ENCODE peak calls at places on chromosomes 1 and 21, in eight cellular contexts. One of them, this sample, is unnamed.

GRCh38 chr1:116567790-116568667 is 2.8 kb downstream of the CD58 start:
- DNase-seq in heart left ventricle: no peak
- DNase-seq in gastrocnemius medialis: no peak
- DNase-seq in Peyer's patch: no peak
- DNase-seq in esophagus squamous epithelium: no peak
- DNase-seq in HepG2: no peak
- DNase-seq in tibial nerve: no peak
- DNase-seq in K562: no peak
- DNase-seq in this sample: no peak

GRCh38 chr1:55986003-55986402 is 593.4 kb downstream of the PLPP3 start:
- DNase-seq in heart left ventricle: no peak
- DNase-seq in gastrocnemius medialis: no peak
- DNase-seq in Peyer's patch: no peak
- DNase-seq in esophagus squamous epithelium: no peak
- DNase-seq in HepG2: no peak
- DNase-seq in tibial nerve: no peak
- DNase-seq in K562: no peak
- DNase-seq in this sample: no peak

GRCh38 chr1:156705321-156705917 is at the start of gene CRABP2:
- DNase-seq in heart left ventricle: peak; percentile 39
- DNase-seq in gastrocnemius medialis: no peak
- DNase-seq in Peyer's patch: no peak
- DNase-seq in esophagus squamous epithelium: no peak
- DNase-seq in HepG2: no peak
- DNase-seq in tibial nerve: no peak
- DNase-seq in K562: peak; percentile 62
- DNase-seq in this sample: peak; percentile 92

GRCh38 chr1:23403355-23403734 is 21.2 kb downstream of the TCEA3 start:
- DNase-seq in heart left ventricle: no peak
- DNase-seq in gastrocnemius medialis: no peak
- DNase-seq in Peyer's patch: no peak
- DNase-seq in esophagus squamous epithelium: no peak
- DNase-seq in HepG2: no peak
- DNase-seq in tibial nerve: no peak
- DNase-seq in K562: no peak
- DNase-seq in this sample: no peak

GRCh38 chr1:117928881-117929339 is 511 bp downstream of the GDAP2 start:
- DNase-seq in heart left ventricle: peak; percentile 69
- DNase-seq in gastrocnemius medialis: peak; percentile 41
- DNase-seq in Peyer's patch: peak; percentile 51
- DNase-seq in esophagus squamous epithelium: no peak
- DNase-seq in HepG2: peak; percentile 69
- DNase-seq in tibial nerve: peak; percentile 20
- DNase-seq in K562: peak; percentile 60
- DNase-seq in this sample: peak; percentile 89

GRCh38 chr1:70499695-70500094 is 88.6 kb downstream of the CTH start:
- DNase-seq in heart left ventricle: no peak
- DNase-seq in gastrocnemius medialis: no peak
- DNase-seq in Peyer's patch: no peak
- DNase-seq in esophagus squamous epithelium: no peak
- DNase-seq in HepG2: no peak
- DNase-seq in tibial nerve: no peak
- DNase-seq in K562: no peak
- DNase-seq in this sample: no peak

GRCh38 chr1:201361652-201362504 is 15.6 kb downstream of the TNNT2 start:
- DNase-seq in heart left ventricle: peak; percentile 56
- DNase-seq in gastrocnemius medialis: peak; percentile 35
- DNase-seq in Peyer's patch: no peak
- DNase-seq in esophagus squamous epithelium: no peak
- DNase-seq in HepG2: peak; percentile 28
- DNase-seq in tibial nerve: no peak
- DNase-seq in K562: peak; percentile 85
- DNase-seq in this sample: no peak

GRCh38 chr21:15592271-15592860 is 137.4 kb upstream of the USP25 start:
- DNase-seq in heart left ventricle: no peak
- DNase-seq in gastrocnemius medialis: no peak
- DNase-seq in Peyer's patch: no peak
- DNase-seq in esophagus squamous epithelium: no peak
- DNase-seq in HepG2: peak; percentile 44
- DNase-seq in tibial nerve: peak; percentile 49
- DNase-seq in K562: no peak
- DNase-seq in this sample: no peak

GRCh38 chr1:232872738-232873137 is 67.5 kb downstream of the MAP10 start:
- DNase-seq in heart left ventricle: no peak
- DNase-seq in gastrocnemius medialis: no peak
- DNase-seq in Peyer's patch: no peak
- DNase-seq in esophagus squamous epithelium: no peak
- DNase-seq in HepG2: no peak
- DNase-seq in tibial nerve: no peak
- DNase-seq in K562: no peak
- DNase-seq in this sample: no peak

GRCh38 chr1:206738370-206739366 is 31.9 kb upstream of the IL19 start:
- DNase-seq in heart left ventricle: no peak
- DNase-seq in gastrocnemius medialis: no peak
- DNase-seq in Peyer's patch: no peak
- DNase-seq in esophagus squamous epithelium: no peak
- DNase-seq in HepG2: peak; percentile 17
- DNase-seq in tibial nerve: no peak
- DNase-seq in K562: no peak
- DNase-seq in this sample: peak; percentile 77

GRCh38 chr1:31216016-31216415 is 23.7 kb downstream of the NKAIN1 start:
- DNase-seq in heart left ventricle: peak; percentile 84
- DNase-seq in gastrocnemius medialis: no peak
- DNase-seq in Peyer's patch: no peak
- DNase-seq in esophagus squamous epithelium: no peak
- DNase-seq in HepG2: no peak
- DNase-seq in tibial nerve: peak; percentile 9
- DNase-seq in K562: no peak
- DNase-seq in this sample: no peak

GRCh38 chr1:42978317-42979036 is 19.8 kb upstream of the SLC2A1 start:
- DNase-seq in heart left ventricle: no peak
- DNase-seq in gastrocnemius medialis: no peak
- DNase-seq in Peyer's patch: no peak
- DNase-seq in esophagus squamous epithelium: no peak
- DNase-seq in HepG2: no peak
- DNase-seq in tibial nerve: no peak
- DNase-seq in K562: no peak
- DNase-seq in this sample: no peak

GRCh38 chr1:28512058-28512611 is 6.3 kb downstream of the RCC1 start:
- DNase-seq in heart left ventricle: no peak
- DNase-seq in gastrocnemius medialis: no peak
- DNase-seq in Peyer's patch: no peak
- DNase-seq in esophagus squamous epithelium: no peak
- DNase-seq in HepG2: no peak
- DNase-seq in tibial nerve: no peak
- DNase-seq in K562: no peak
- DNase-seq in this sample: no peak

GRCh38 chr1:172997941-172998361 is 52.8 kb downstream of the TNFSF18 start:
- DNase-seq in heart left ventricle: no peak
- DNase-seq in gastrocnemius medialis: no peak
- DNase-seq in Peyer's patch: no peak
- DNase-seq in esophagus squamous epithelium: no peak
- DNase-seq in HepG2: no peak
- DNase-seq in tibial nerve: no peak
- DNase-seq in K562: no peak
- DNase-seq in this sample: no peak

GRCh38 chr1:18997508-18997907 is 41.0 kb upstream of the IFFO2 start:
- DNase-seq in heart left ventricle: no peak
- DNase-seq in gastrocnemius medialis: no peak
- DNase-seq in Peyer's patch: no peak
- DNase-seq in esophagus squamous epithelium: no peak
- DNase-seq in HepG2: no peak
- DNase-seq in tibial nerve: no peak
- DNase-seq in K562: no peak
- DNase-seq in this sample: no peak

GRCh38 chr1:223153177-223154119 is 10.4 kb upstream of the TLR5 start:
- DNase-seq in heart left ventricle: no peak
- DNase-seq in gastrocnemius medialis: no peak
- DNase-seq in Peyer's patch: no peak
- DNase-seq in esophagus squamous epithelium: no peak
- DNase-seq in HepG2: no peak
- DNase-seq in tibial nerve: no peak
- DNase-seq in K562: no peak
- DNase-seq in this sample: no peak

GRCh38 chr1:47596328-47596727 is 158.5 kb downstream of the FOXD2 start:
- DNase-seq in heart left ventricle: no peak
- DNase-seq in gastrocnemius medialis: no peak
- DNase-seq in Peyer's patch: no peak
- DNase-seq in esophagus squamous epithelium: no peak
- DNase-seq in HepG2: no peak
- DNase-seq in tibial nerve: no peak
- DNase-seq in K562: no peak
- DNase-seq in this sample: peak; percentile 60

GRCh38 chr21:17050156-17050555 is 462.7 kb upstream of the CXADR start:
- DNase-seq in heart left ventricle: no peak
- DNase-seq in gastrocnemius medialis: no peak
- DNase-seq in Peyer's patch: no peak
- DNase-seq in esophagus squamous epithelium: no peak
- DNase-seq in HepG2: no peak
- DNase-seq in tibial nerve: no peak
- DNase-seq in K562: no peak
- DNase-seq in this sample: no peak

GRCh38 chr1:33351281-33351660 is 30.4 kb upstream of the A3GALT2 start:
- DNase-seq in heart left ventricle: no peak
- DNase-seq in gastrocnemius medialis: no peak
- DNase-seq in Peyer's patch: no peak
- DNase-seq in esophagus squamous epithelium: no peak
- DNase-seq in HepG2: no peak
- DNase-seq in tibial nerve: no peak
- DNase-seq in K562: no peak
- DNase-seq in this sample: no peak

GRCh38 chr1:8025671-8026144 is 401 bp downstream of the ERRFI1 start:
- DNase-seq in heart left ventricle: no peak
- DNase-seq in gastrocnemius medialis: no peak
- DNase-seq in Peyer's patch: no peak
- DNase-seq in esophagus squamous epithelium: no peak
- DNase-seq in HepG2: no peak
- DNase-seq in tibial nerve: no peak
- DNase-seq in K562: no peak
- DNase-seq in this sample: no peak

GRCh38 chr1:8026153-8026975 is at the start of gene ERRFI1:
- DNase-seq in heart left ventricle: peak; percentile 96
- DNase-seq in gastrocnemius medialis: peak; percentile 95
- DNase-seq in Peyer's patch: peak; percentile 87
- DNase-seq in esophagus squamous epithelium: peak; percentile 46
- DNase-seq in HepG2: peak; percentile 86
- DNase-seq in tibial nerve: peak; percentile 92
- DNase-seq in K562: peak; percentile 100
- DNase-seq in this sample: peak; percentile 89

GRCh38 chr1:8024329-8024728 is 1.8 kb downstream of the ERRFI1 start:
- DNase-seq in heart left ventricle: no peak
- DNase-seq in gastrocnemius medialis: no peak
- DNase-seq in Peyer's patch: no peak
- DNase-seq in esophagus squamous epithelium: no peak
- DNase-seq in HepG2: no peak
- DNase-seq in tibial nerve: no peak
- DNase-seq in K562: no peak
- DNase-seq in this sample: no peak

GRCh38 chr1:8023995-8024313 is 2.2 kb downstream of the ERRFI1 start:
- DNase-seq in heart left ventricle: no peak
- DNase-seq in gastrocnemius medialis: no peak
- DNase-seq in Peyer's patch: no peak
- DNase-seq in esophagus squamous epithelium: no peak
- DNase-seq in HepG2: no peak
- DNase-seq in tibial nerve: no peak
- DNase-seq in K562: no peak
- DNase-seq in this sample: no peak

GRCh38 chr1:8025061-8025670 is 943 bp downstream of the ERRFI1 start:
- DNase-seq in heart left ventricle: no peak
- DNase-seq in gastrocnemius medialis: no peak
- DNase-seq in Peyer's patch: no peak
- DNase-seq in esophagus squamous epithelium: no peak
- DNase-seq in HepG2: no peak
- DNase-seq in tibial nerve: no peak
- DNase-seq in K562: no peak
- DNase-seq in this sample: no peak
- TF ChIP-seq POLR2A in heart left ventricle: no peak
- TF ChIP-seq POLR2A in gastrocnemius medialis: no peak
- TF ChIP-seq POLR2A in Peyer's patch: no peak
- TF ChIP-seq POLR2A in esophagus squamous epithelium: no peak
- TF ChIP-seq POLR2A in HepG2: no peak
- TF ChIP-seq POLR2A in tibial nerve: no peak
- TF ChIP-seq POLR2A in K562: no peak
- TF ChIP-seq POLR2A in this sample: no peak

GRCh38 chr1:175195281-175195680 is 2.7 kb upstream of the KIAA0040 start:
- DNase-seq in heart left ventricle: no peak
- DNase-seq in gastrocnemius medialis: no peak
- DNase-seq in Peyer's patch: no peak
- DNase-seq in esophagus squamous epithelium: no peak
- DNase-seq in HepG2: no peak
- DNase-seq in tibial nerve: no peak
- DNase-seq in K562: no peak
- DNase-seq in this sample: no peak
- H3K4me3 ChIP-seq in heart left ventricle: no peak overlapping the region
- H3K4me3 ChIP-seq in gastrocnemius medialis: no peak overlapping the region
- H3K4me3 ChIP-seq in Peyer's patch: no peak overlapping the region
- H3K4me3 ChIP-seq in esophagus squamous epithelium: no peak overlapping the region
- H3K4me3 ChIP-seq in HepG2: no peak overlapping the region
- H3K4me3 ChIP-seq in tibial nerve: no peak overlapping the region
- H3K4me3 ChIP-seq in K562: no peak overlapping the region
- H3K4me3 ChIP-seq in this sample: no peak overlapping the region

DNA sequence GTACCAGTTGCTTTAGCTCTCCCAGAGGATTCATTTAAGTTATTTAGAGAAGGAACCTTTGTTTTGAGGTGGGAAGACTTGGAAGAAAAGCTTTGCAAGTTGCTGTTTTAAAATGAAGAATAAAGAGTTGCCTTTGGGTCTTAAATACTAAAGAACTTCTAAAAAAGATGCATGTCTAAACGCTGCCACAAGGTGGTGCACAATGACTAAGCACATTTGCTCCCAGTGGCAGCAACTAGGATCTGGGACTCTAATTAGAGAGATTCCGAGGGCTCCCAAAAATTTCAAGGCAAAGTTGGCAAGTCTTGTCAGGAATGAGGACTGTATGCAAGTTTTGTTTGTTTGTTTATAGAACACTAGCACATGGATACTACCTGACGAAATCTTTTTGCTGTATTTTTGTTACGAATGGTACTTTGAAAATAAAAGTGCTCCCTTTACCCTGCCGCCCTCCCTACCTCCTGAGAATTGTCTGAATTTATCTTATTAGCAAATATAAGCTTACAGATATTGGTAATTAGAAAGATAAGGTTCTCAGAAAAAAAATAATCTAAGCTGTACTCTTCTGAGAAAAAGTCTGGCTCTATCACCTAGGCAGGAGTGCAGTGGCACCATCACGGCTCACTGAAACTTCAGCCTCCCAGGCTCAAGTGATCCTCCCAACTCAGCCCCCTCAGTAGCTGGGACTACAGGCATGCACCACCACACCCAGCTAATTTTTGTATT is 121.8 kb downstream of the HFM1 start:
- DNase-seq in heart left ventricle: peak; percentile 39
- DNase-seq in gastrocnemius medialis: peak; percentile 47
- DNase-seq in Peyer's patch: no peak
- DNase-seq in esophagus squamous epithelium: no peak
- DNase-seq in HepG2: peak; percentile 64
- DNase-seq in tibial nerve: peak; percentile 80
- DNase-seq in K562: peak; percentile 59
- DNase-seq in this sample: peak; percentile 60
- TF ChIP-seq CTCF in heart left ventricle: peak; percentile 65
- TF ChIP-seq CTCF in gastrocnemius medialis: peak; percentile 59
- TF ChIP-seq CTCF in Peyer's patch: peak; percentile 8
- TF ChIP-seq CTCF in esophagus squamous epithelium: peak; percentile 73
- TF ChIP-seq CTCF in HepG2: peak; percentile 71
- TF ChIP-seq CTCF in tibial nerve: peak; percentile 73
- TF ChIP-seq CTCF in K562: peak; percentile 88
- TF ChIP-seq CTCF in this sample: no peak

GRCh38 chr21:34733866-34734265 is 65.1 kb downstream of the CLIC6 start:
- DNase-seq in heart left ventricle: no peak
- DNase-seq in gastrocnemius medialis: no peak
- DNase-seq in Peyer's patch: no peak
- DNase-seq in esophagus squamous epithelium: no peak
- DNase-seq in HepG2: no peak
- DNase-seq in tibial nerve: no peak
- DNase-seq in K562: no peak
- DNase-seq in this sample: no peak
- TF ChIP-seq POLR2A in heart left ventricle: no peak
- TF ChIP-seq POLR2A in gastrocnemius medialis: no peak
- TF ChIP-seq POLR2A in Peyer's patch: no peak
- TF ChIP-seq POLR2A in esophagus squamous epithelium: no peak
- TF ChIP-seq POLR2A in HepG2: no peak
- TF ChIP-seq POLR2A in tibial nerve: no peak
- TF ChIP-seq POLR2A in K562: no peak
- TF ChIP-seq POLR2A in this sample: no peak

This sample was measured in lower leg skin.